ENCODE peak calls at places on chromosomes 4 and X, in four cellular contexts. One of them, this sample, is unnamed.

GRCh38 chr4:53507671-53508286 is 83.5 kb downstream of the LNX1 start:
- DNase-seq in upper lobe of right lung: no peak
- DNase-seq in NB4: no peak
- DNase-seq in BJ: no peak
- DNase-seq in this sample: peak

GRCh38 chr4:67762091-67762490 is 7.9 kb upstream of the GNRHR start:
- DNase-seq in NB4: no peak
- DNase-seq in upper lobe of right lung: no peak
- DNase-seq in BJ: no peak
- DNase-seq in this sample: peak

GRCh38 chr4:76365636-76366035 is 55.3 kb downstream of the CCDC158 start:
- DNase-seq in upper lobe of right lung: no peak
- DNase-seq in BJ: no peak
- DNase-seq in NB4: no peak
- DNase-seq in this sample: peak

GRCh38 chr4:152780267-152780811 is 585 bp downstream of the ARFIP1 start:
- DNase-seq in upper lobe of right lung: no peak
- DNase-seq in NB4: no peak
- DNase-seq in BJ: peak
- DNase-seq in this sample: peak

GRCh38 chr4:7198440-7199128 is 6.2 kb downstream of the SORCS2 start:
- DNase-seq in NB4: peak
- DNase-seq in upper lobe of right lung: peak
- DNase-seq in BJ: no peak
- DNase-seq in this sample: no peak

GRCh38 chrX:119503484-119503861 is 35.2 kb downstream of the SLC25A5 start:
- DNase-seq in BJ: peak
- DNase-seq in upper lobe of right lung: peak
- DNase-seq in NB4: no peak
- DNase-seq in this sample: peak

GRCh38 chr4:170522427-170522970 is 432.7 kb upstream of the AADAT start:
- DNase-seq in NB4: no peak
- DNase-seq in upper lobe of right lung: no peak
- DNase-seq in BJ: no peak
- DNase-seq in this sample: no peak

GRCh38 chr4:3475041-3475712 is 12.1 kb downstream of the DOK7 start:
- DNase-seq in BJ: no peak
- DNase-seq in upper lobe of right lung: no peak
- DNase-seq in NB4: no peak
- DNase-seq in this sample: no peak

GRCh38 chrX:119758682-119759332 is 419 bp downstream of the SOWAHD start:
- DNase-seq in upper lobe of right lung: no peak
- DNase-seq in BJ: no peak
- DNase-seq in NB4: peak
- DNase-seq in this sample: no peak

GRCh38 chrX:39850630-39851152 is 247.1 kb downstream of the BCOR start:
- DNase-seq in BJ: no peak
- DNase-seq in NB4: peak
- DNase-seq in upper lobe of right lung: no peak
- DNase-seq in this sample: peak

GRCh38 chrX:96433409-96434122 is 251.1 kb upstream of the DIAPH2 start:
- DNase-seq in upper lobe of right lung: no peak
- DNase-seq in NB4: no peak
- DNase-seq in BJ: no peak
- DNase-seq in this sample: no peak

GRCh38 chr4:112557676-112558411 is 41.9 kb upstream of the NEUROG2 start:
- DNase-seq in NB4: no peak
- DNase-seq in upper lobe of right lung: no peak
- DNase-seq in BJ: no peak
- DNase-seq in this sample: no peak

GRCh38 chr4:178423366-178423765 is 981.1 kb upstream of the AGA start:
- DNase-seq in NB4: no peak
- DNase-seq in BJ: no peak
- DNase-seq in upper lobe of right lung: no peak
- DNase-seq in this sample: no peak

GRCh38 chr4:89492476-89493110 is 185.0 kb upstream of the GPRIN3 start:
- DNase-seq in upper lobe of right lung: no peak
- DNase-seq in BJ: no peak
- DNase-seq in NB4: no peak
- DNase-seq in this sample: peak

GRCh38 chrX:37580080-37580479 is 8.6 kb downstream of the LANCL3 start:
- DNase-seq in upper lobe of right lung: no peak
- DNase-seq in BJ: no peak
- DNase-seq in NB4: no peak
- DNase-seq in this sample: no peak

GRCh38 chr4:98747659-98748091 is 89.3 kb upstream of the TSPAN5 start:
- DNase-seq in upper lobe of right lung: no peak
- DNase-seq in NB4: no peak
- DNase-seq in BJ: no peak
- DNase-seq in this sample: no peak

GRCh38 chr4:168868044-168868855 is 141.8 kb downstream of the CBR4 start:
- DNase-seq in upper lobe of right lung: no peak
- DNase-seq in NB4: no peak
- DNase-seq in BJ: no peak
- DNase-seq in this sample: peak

GRCh38 chr4:101200561-101200960 is 146.8 kb downstream of the PPP3CA start:
- DNase-seq in BJ: peak
- DNase-seq in NB4: peak
- DNase-seq in upper lobe of right lung: no peak
- DNase-seq in this sample: peak

GRCh38 chrX:103153661-103154060 is 60.7 kb upstream of the NXF3 start:
- DNase-seq in BJ: no peak
- DNase-seq in NB4: peak
- DNase-seq in upper lobe of right lung: no peak
- DNase-seq in this sample: peak

GRCh38 chr4:98260047-98260578 is 1.1 kb upstream of the RAP1GDS1 start:
- DNase-seq in upper lobe of right lung: peak
- DNase-seq in NB4: no peak
- DNase-seq in BJ: no peak
- DNase-seq in this sample: peak

GRCh38 chrX:9525511-9526248 is 60.8 kb downstream of the TBL1X start:
- DNase-seq in BJ: no peak
- DNase-seq in upper lobe of right lung: no peak
- DNase-seq in NB4: no peak
- DNase-seq in this sample: no peak

GRCh38 chrX:130340271-130340670 is 552 bp downstream of the SLC25A14 start:
- DNase-seq in upper lobe of right lung: no peak
- DNase-seq in NB4: no peak
- DNase-seq in BJ: no peak
- DNase-seq in this sample: no peak

GRCh38 chr4:105569014-105569850 is 16.8 kb downstream of the ARHGEF38 start:
- DNase-seq in BJ: no peak
- DNase-seq in NB4: no peak
- DNase-seq in upper lobe of right lung: no peak
- DNase-seq in this sample: no peak

GRCh38 chr4:78768447-78769177 is 7.5 kb upstream of the BMP2K start:
- DNase-seq in BJ: no peak
- DNase-seq in upper lobe of right lung: no peak
- DNase-seq in NB4: no peak
- DNase-seq in this sample: peak

GRCh38 chr4:122854860-122855259 is 28.2 kb downstream of the FGF2 start:
- DNase-seq in upper lobe of right lung: no peak
- DNase-seq in BJ: no peak
- DNase-seq in NB4: no peak
- DNase-seq in this sample: no peak

GRCh38 chrX:22534643-22535042 is 261.9 kb downstream of the CBLL2 start:
- DNase-seq in NB4: no peak
- DNase-seq in upper lobe of right lung: no peak
- DNase-seq in BJ: peak
- DNase-seq in this sample: peak

GRCh38 chr4:23878912-23879732 is 10.7 kb downstream of the PPARGC1A start:
- DNase-seq in BJ: no peak
- DNase-seq in upper lobe of right lung: no peak
- DNase-seq in NB4: no peak
- DNase-seq in this sample: no peak

GRCh38 chrX:30577362-30577961 is at the start of gene TASL:
- DNase-seq in upper lobe of right lung: no peak
- DNase-seq in BJ: no peak
- DNase-seq in NB4: peak
- DNase-seq in this sample: no peak

GRCh38 chr4:1039493-1040343 is 28.3 kb downstream of the FGFRL1 start:
- DNase-seq in BJ: no peak
- DNase-seq in upper lobe of right lung: no peak
- DNase-seq in NB4: no peak
- DNase-seq in this sample: peak

GRCh38 chrX:23773601-23774175 is 9.3 kb upstream of the SAT1 start:
- DNase-seq in BJ: no peak
- DNase-seq in upper lobe of right lung: no peak
- DNase-seq in NB4: peak
- DNase-seq in this sample: no peak

GRCh38 chrX:46683023-46683422 is 75.9 kb downstream of the SLC9A7 start:
- DNase-seq in upper lobe of right lung: no peak
- DNase-seq in BJ: no peak
- DNase-seq in NB4: no peak
- DNase-seq in this sample: no peak

GRCh38 chr4:38868055-38868965 is 704 bp downstream of the FAM114A1 start:
- DNase-seq in upper lobe of right lung: peak
- DNase-seq in NB4: no peak
- DNase-seq in BJ: no peak
- DNase-seq in this sample: peak

GRCh38 chrX:39898147-39898546 is 199.6 kb downstream of the BCOR start:
- DNase-seq in BJ: no peak
- DNase-seq in upper lobe of right lung: no peak
- DNase-seq in NB4: no peak
- DNase-seq in this sample: no peak

GRCh38 chrX:40154229-40154852 is 56.6 kb upstream of the BCOR start:
- DNase-seq in NB4: peak
- DNase-seq in BJ: no peak
- DNase-seq in upper lobe of right lung: no peak
- DNase-seq in this sample: no peak

GRCh38 chr4:122798101-122798500 is 28.5 kb upstream of the FGF2 start:
- DNase-seq in upper lobe of right lung: no peak
- DNase-seq in BJ: peak
- DNase-seq in NB4: no peak
- DNase-seq in this sample: peak

GRCh38 chr4:56655209-56655626 is 25.9 kb downstream of the HOPX start:
- DNase-seq in BJ: no peak
- DNase-seq in upper lobe of right lung: no peak
- DNase-seq in NB4: no peak
- DNase-seq in this sample: peak

GRCh38 chrX:13666836-13667235 is 13.9 kb downstream of the TCEANC start:
- DNase-seq in BJ: no peak
- DNase-seq in upper lobe of right lung: no peak
- DNase-seq in NB4: no peak
- DNase-seq in this sample: no peak

GRCh38 chr4:86720508-86721068 is 126.5 kb downstream of the PTPN13 start:
- DNase-seq in NB4: no peak
- DNase-seq in upper lobe of right lung: no peak
- DNase-seq in BJ: no peak
- DNase-seq in this sample: peak

GRCh38 chr4:138035781-138036258 is 206.3 kb downstream of the SLC7A11 start:
- DNase-seq in upper lobe of right lung: no peak
- DNase-seq in NB4: peak
- DNase-seq in BJ: no peak
- DNase-seq in this sample: peak

GRCh38 chr4:4519296-4519898 is 22.5 kb downstream of the STX18 start:
- DNase-seq in BJ: no peak
- DNase-seq in NB4: peak
- DNase-seq in upper lobe of right lung: no peak
- DNase-seq in this sample: peak
- H3K4me3 ChIP-seq in BJ: no peak
- H3K4me3 ChIP-seq in NB4: no peak
- H3K4me3 ChIP-seq in upper lobe of right lung: no peak
- H3K4me3 ChIP-seq in this sample: no peak

GRCh38 chr4:55183926-55184599 is 58.7 kb upstream of the KDR start:
- DNase-seq in upper lobe of right lung: no peak
- DNase-seq in NB4: no peak
- DNase-seq in BJ: peak
- DNase-seq in this sample: peak

GRCh38 chr4:55181606-55182005 is 56.2 kb upstream of the KDR start:
- DNase-seq in upper lobe of right lung: no peak
- DNase-seq in NB4: no peak
- DNase-seq in BJ: no peak
- DNase-seq in this sample: peak

GRCh38 chr4:55186700-55187099 is 61.3 kb upstream of the KDR start:
- DNase-seq in NB4: no peak
- DNase-seq in BJ: no peak
- DNase-seq in upper lobe of right lung: no peak
- DNase-seq in this sample: no peak

GRCh38 chr4:55186123-55186522 is 60.7 kb upstream of the KDR start:
- DNase-seq in upper lobe of right lung: no peak
- DNase-seq in BJ: no peak
- DNase-seq in NB4: no peak
- DNase-seq in this sample: no peak

GRCh38 chr4:55184600-55185523 is 59.5 kb upstream of the KDR start:
- DNase-seq in upper lobe of right lung: no peak
- DNase-seq in BJ: no peak
- DNase-seq in NB4: peak
- DNase-seq in this sample: peak
- TF ChIP-seq CTCF in upper lobe of right lung: peak
- TF ChIP-seq CTCF in BJ: no peak
- TF ChIP-seq CTCF in NB4: peak
- TF ChIP-seq CTCF in this sample: peak

DNA sequence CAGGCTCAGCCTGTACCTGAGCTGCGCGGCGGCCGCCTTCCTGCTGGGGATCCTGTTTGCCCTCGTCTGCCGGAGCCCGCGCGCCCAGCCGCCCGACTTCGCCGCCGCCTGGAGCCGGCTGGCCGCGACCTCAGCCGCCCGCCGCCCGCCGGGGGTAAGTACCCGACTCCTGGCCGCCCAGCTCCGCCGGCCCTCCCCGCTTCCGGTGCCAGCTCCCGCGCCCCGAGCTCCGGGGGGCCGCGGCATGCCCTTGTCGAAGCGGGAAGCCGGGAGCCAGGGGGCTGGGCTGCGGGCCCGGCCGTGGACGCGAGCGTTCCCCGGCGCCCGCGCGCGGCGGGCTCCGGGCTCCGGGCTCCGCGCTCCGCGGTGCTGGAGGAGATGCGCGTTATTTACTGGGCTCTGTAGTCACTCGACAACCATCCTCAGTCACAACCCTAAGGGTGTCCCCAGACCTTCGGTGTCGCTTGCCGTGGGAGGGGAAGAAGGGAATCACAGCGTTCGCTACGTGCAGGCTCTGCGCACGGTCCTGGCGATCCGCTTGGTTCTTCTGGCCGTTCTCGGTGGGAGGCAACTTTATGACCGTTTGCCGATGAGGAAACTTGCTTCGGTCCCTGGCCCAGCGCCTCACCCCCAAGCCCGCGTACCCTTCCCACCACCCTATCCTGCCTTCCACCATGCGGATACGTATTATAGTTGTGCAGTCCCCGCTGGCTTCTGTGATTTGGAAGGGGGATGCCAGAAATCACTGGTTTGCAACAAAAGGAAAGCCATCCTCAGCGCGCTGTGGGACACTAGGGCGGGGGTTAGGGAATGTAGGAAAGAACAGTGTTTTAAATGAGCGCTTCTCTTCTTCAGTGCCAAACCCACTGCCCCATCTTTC is 944 bp downstream of the SNX25 start:
- DNase-seq in BJ: no peak
- DNase-seq in NB4: peak
- DNase-seq in upper lobe of right lung: peak
- DNase-seq in this sample: peak
- H3K4me3 ChIP-seq in BJ: peak
- H3K4me3 ChIP-seq in NB4: peak
- H3K4me3 ChIP-seq in upper lobe of right lung: peak
- H3K4me3 ChIP-seq in this sample: peak

GRCh38 chr4:5732158-5732557 is 21.2 kb downstream of the EVC start:
- DNase-seq in upper lobe of right lung: no peak
- DNase-seq in BJ: no peak
- DNase-seq in NB4: no peak
- DNase-seq in this sample: no peak
- TF ChIP-seq CTCF in upper lobe of right lung: no peak
- TF ChIP-seq CTCF in BJ: no peak
- TF ChIP-seq CTCF in NB4: no peak
- TF ChIP-seq CTCF in this sample: no peak